ENCODE peak calls at places on chromosomes 1 and 21, in six cellular contexts. I is SJSA1, X is adrenal gland, W is tibial nerve, J is esophagus squamous epithelium, A is neural progenitor cell. D is an unnamed sample.

GRCh38 chr1:1250828-1251284 is 4.3 kb upstream of the C1QTNF12 start:
- DNase-seq in I (no peak), X (no peak), W (no peak), J (no peak), A (no peak), D (no peak)

GRCh38 chr1:103525114-103525606 is 339 bp upstream of the RNPC3 start:
- DNase-seq in I (no peak), X (peak), W (no peak), J (peak), A (peak), D (peak)

GRCh38 chr1:154820646-154821045 is 49.4 kb downstream of the KCNN3 start:
- DNase-seq in I (no peak), X (no peak), W (no peak), J (no peak), A (no peak), D (no peak)

GRCh38 chr1:203621559-203622130 is 5.0 kb upstream of the ATP2B4 start:
- DNase-seq in I (no peak), X (no peak), W (no peak), J (no peak), A (no peak), D (no peak)

GRCh38 chr1:111517464-111518225 is 14.2 kb upstream of the ADORA3 start:
- DNase-seq in I (no peak), X (no peak), W (no peak), J (no peak), A (no peak), D (no peak)

GRCh38 chr1:30525980-30526651 is 197.3 kb downstream of the MATN1 start:
- DNase-seq in I (peak), X (peak), W (no peak), J (no peak), A (no peak), D (no peak)

GRCh38 chr1:27356628-27357280 is 10.0 kb downstream of the MAP3K6 start:
- DNase-seq in I (no peak), X (no peak), W (no peak), J (no peak), A (peak), D (no peak)

GRCh38 chr1:66119148-66119547 is 326.5 kb downstream of the PDE4B start:
- DNase-seq in I (no peak), X (no peak), W (no peak), J (no peak), A (no peak), D (no peak)

GRCh38 chr1:39453603-39454002 is 37.8 kb upstream of the BMP8A start:
- DNase-seq in I (no peak), X (peak), W (peak), J (no peak), A (no peak), D (peak)

GRCh38 chr1:108643492-108644333 is 17.2 kb downstream of the HENMT1 start:
- DNase-seq in I (no peak), X (peak), W (no peak), J (no peak), A (peak), D (no peak)

GRCh38 chr1:150152182-150152536 is 2.4 kb downstream of the PLEKHO1 start:
- DNase-seq in I (no peak), X (no peak), W (no peak), J (no peak), A (no peak), D (no peak)

GRCh38 chr1:223700942-223701637 is 11.2 kb upstream of the CAPN2 start:
- DNase-seq in I (peak), X (peak), W (no peak), J (no peak), A (no peak), D (no peak)

GRCh38 chr1:20211511-20211931 is 25.2 kb upstream of the PLA2G2C start:
- DNase-seq in I (no peak), X (peak), W (no peak), J (no peak), A (no peak), D (no peak)

GRCh38 chr1:30110826-30111225 is 612.6 kb downstream of the MATN1 start:
- DNase-seq in I (no peak), X (no peak), W (no peak), J (no peak), A (peak), D (no peak)

GRCh38 chr1:22772054-22772453 is 61.4 kb downstream of the EPHB2 start:
- DNase-seq in I (no peak), X (no peak), W (no peak), J (no peak), A (no peak), D (peak)

GRCh38 chr1:19110266-19110927 is 99.7 kb downstream of the UBR4 start:
- DNase-seq in I (no peak), X (no peak), W (no peak), J (no peak), A (no peak), D (no peak)

GRCh38 chr1:198878566-198878965 is 239.7 kb downstream of the PTPRC start:
- DNase-seq in I (no peak), X (no peak), W (no peak), J (no peak), A (no peak), D (no peak)

GRCh38 chr1:224726783-224727182 is 110.7 kb downstream of the CNIH3 start:
- DNase-seq in I (peak), X (no peak), W (no peak), J (no peak), A (no peak), D (no peak)

GRCh38 chr1:172661107-172661506 is 2.2 kb downstream of the FASLG start:
- DNase-seq in I (no peak), X (no peak), W (no peak), J (no peak), A (no peak), D (no peak)
- H3K27ac ChIP-seq in I (no peak), X (no peak), W (no peak), J (no peak), A (no peak), D (no peak)

GRCh38 chr21:15722591-15723324 is 7.0 kb upstream of the USP25 start:
- DNase-seq in I (no peak), X (no peak), W (no peak), J (no peak), A (no peak), D (no peak)
- H3K27ac ChIP-seq in I (no peak), X (no peak), W (no peak), J (peak), A (no peak), D (no peak)

GRCh38 chr21:44950351-44950750 is 10.5 kb downstream of the SLX9 start:
- DNase-seq in I (no peak), X (no peak), W (no peak), J (no peak), A (no peak), D (no peak)

GRCh38 chr21:44951186-44951915 is 11.5 kb downstream of the SLX9 start:
- DNase-seq in I (no peak), X (no peak), W (no peak), J (no peak), A (no peak), D (no peak)

GRCh38 chr21:44948426-44949120 is 8.7 kb downstream of the SLX9 start:
- DNase-seq in I (no peak), X (no peak), W (no peak), J (no peak), A (no peak), D (no peak)

GRCh38 chr21:44949161-44950015 is 9.6 kb downstream of the SLX9 start:
- DNase-seq in I (peak), X (peak), W (peak), J (no peak), A (peak), D (no peak)

DNA sequence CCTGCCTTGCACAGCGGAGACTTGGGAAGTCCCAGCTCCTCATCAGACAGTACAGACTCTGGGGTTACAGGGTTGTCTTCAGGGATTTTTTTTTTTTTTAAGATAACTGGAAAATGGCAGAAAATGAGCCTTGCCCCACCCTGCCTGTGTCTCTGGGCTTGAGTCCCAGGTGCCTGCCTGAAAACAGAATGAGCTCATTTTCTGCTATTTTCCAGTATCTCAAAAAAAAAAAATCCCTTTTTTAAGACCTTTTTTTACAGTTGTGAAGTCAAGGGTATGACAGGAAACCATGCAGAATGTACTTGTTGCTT is 10.1 kb downstream of the SLX9 start:
- DNase-seq in I (no peak), X (no peak), W (no peak), J (no peak), A (no peak), D (no peak)
- H3K27ac ChIP-seq in I (no peak), X (no peak), W (no peak), J (no peak), A (no peak), D (no peak)

DNA sequence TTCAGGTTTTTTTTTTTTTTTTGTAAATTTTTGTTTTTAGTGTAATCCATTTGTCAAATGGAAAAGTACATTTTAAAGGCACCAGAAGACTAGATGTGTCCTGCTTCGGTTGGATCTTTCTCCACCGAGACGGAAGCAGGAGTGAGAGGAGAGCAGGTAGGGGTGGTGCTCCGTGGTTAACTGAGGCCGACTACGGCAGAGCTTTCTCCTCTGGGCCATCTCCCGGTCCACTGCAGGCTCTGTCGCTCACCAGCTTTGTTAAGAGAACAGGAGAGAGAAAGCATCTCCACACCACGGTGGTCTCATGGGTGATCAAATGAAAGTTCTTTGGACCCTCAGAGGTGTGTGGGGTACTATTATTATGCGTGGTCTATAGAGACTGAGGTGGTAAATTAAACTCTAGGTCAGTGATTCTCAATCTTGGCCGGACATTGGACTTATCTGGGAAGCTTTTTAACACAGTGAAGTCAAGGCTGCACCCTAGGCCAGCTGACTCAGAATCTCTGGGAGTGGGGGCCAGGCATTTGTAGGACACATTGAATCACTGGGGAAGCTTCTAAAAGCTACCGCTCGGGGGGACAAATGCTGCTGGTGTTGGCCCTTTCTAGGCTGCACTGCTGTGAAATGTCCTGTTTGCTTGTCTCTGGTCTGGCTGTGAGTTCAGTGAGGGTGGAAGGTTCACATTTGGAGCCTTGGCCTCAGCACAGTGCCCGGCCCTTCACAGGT is 25.0 kb downstream of the ABCA4 start:
- DNase-seq in I (no peak), X (peak), W (no peak), J (no peak), A (no peak), D (peak)
- H3K27ac ChIP-seq in I (no peak), X (peak), W (peak), J (peak), A (no peak), D (no peak)

DNA sequence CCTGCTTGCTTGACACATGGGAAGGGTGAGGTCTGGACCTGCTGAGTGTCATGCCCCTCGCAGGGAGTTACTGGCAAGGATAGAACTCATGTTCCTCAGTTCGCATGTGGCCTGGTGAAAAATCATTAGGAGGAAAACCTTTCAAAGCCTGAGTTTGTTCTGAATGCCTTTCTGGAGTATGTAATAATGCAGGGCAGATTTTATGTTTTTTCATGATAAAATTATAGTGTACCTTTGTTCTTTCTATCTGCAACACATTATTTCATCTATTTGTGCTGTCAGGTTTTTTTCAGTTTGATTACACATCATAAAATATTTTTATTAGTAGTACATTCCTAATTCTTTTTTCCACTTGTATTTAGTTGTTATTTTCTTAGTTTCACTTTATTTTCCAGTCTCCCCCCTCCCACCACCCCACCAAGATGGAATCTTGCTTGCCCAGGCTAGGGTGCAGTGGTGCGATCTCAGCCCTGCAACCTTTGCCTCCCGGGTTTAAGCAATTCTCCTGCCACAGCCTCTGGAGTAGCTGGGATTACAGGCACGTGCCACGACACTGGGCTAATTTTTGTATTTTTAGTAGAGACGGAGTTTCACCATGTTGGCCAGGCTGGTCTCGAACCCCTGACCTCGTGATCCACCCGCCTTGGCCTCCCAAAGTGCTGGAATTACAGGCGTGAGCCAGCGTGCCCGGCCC is 8.1 kb downstream of the DDI2 start:
- DNase-seq in I (no peak), X (no peak), W (no peak), J (no peak), A (no peak), D (no peak)
- H3K27ac ChIP-seq in I (no peak), X (peak), W (no peak), J (no peak), A (no peak), D (no peak)

GRCh38 chr21:45532826-45533730 is 9.2 kb downstream of the SLC19A1 start:
- DNase-seq in I (no peak), X (no peak), W (no peak), J (no peak), A (no peak), D (no peak)
- H3K27ac ChIP-seq in I (no peak), X (peak), W (peak), J (no peak), A (no peak), D (peak)

GRCh38 chr1:116915182-116915611 is 5.5 kb downstream of the PTGFRN start:
- DNase-seq in I (no peak), X (peak), W (no peak), J (no peak), A (no peak), D (no peak)
- H3K27ac ChIP-seq in I (no peak), X (peak), W (peak), J (peak), A (no peak), D (no peak)

GRCh38 chr1:43947061-43947889 is 525 bp downstream of the IPO13 start:
- DNase-seq in I (no peak), X (no peak), W (no peak), J (peak), A (no peak), D (no peak)
- H3K27ac ChIP-seq in I (peak), X (peak), W (peak), J (peak), A (no peak), D (peak)

DNA sequence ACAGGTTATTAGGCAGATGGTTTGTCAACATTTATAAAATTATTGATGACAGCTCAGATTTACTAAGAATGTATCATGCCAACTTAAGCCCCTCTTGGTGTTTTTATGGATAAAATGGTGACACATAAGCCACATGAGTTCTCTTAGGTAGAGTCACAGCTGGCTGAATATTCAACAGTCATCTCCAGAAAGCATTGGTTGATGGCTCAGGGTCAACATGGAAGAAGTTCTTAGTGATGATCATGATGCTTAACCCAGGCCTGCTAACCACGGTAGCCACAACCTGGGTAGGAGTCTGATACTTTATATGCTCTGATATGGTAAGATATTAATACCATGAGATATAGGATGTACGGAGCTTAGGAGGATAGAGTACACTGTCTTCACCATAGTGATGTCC is 46.4 kb upstream of the SIPA1L2 start:
- DNase-seq in I (no peak), X (no peak), W (no peak), J (no peak), A (no peak), D (no peak)
- H3K27ac ChIP-seq in I (no peak), X (no peak), W (no peak), J (no peak), A (no peak), D (no peak)

DNA sequence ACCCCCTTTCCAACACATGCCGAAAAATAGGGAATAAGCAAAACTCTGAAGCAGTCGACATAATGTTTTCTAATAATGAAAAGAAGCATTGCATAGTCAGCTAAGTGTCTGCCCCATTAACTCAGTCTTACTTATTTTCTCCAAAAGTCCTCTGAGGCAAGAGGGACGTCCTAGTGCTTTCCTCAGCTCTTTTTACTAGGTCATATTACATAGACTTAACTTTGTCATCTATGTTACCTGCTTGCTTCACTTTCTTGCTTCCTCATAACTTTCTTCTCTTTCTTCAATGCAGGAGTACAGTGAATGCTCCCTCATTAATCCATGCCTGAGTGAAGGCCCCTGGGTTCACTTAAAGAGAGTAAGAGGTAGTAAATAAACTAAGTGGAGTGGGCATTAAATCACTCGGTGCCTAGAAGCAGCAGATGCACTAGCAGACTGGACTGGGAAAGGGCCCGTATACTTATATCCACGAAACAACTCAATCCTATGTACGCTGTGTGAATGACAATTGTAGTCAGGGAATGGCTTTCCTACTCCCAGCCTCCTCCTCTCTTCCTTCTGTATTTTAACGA is 210.5 kb upstream of the SPAG17 start:
- DNase-seq in I (no peak), X (no peak), W (no peak), J (no peak), A (no peak), D (no peak)
- H3K27ac ChIP-seq in I (no peak), X (no peak), W (no peak), J (no peak), A (no peak), D (no peak)

D was measured in substantia nigra.